ENCODE peak calls at places on chromosome 2, in four cellular contexts. C is IMR-90, Y is heart left ventricle, X is cardiac muscle cell. B is an unnamed sample.

GRCh38 chr2:4745596-4745995 is 946.6 kb upstream of the SOX11 start:
- DNase-seq in Y (no peak), X (no peak), C (no peak), B (no peak)

GRCh38 chr2:1591978-1592907 is 152.1 kb downstream of the PXDN start:
- DNase-seq in X (peak; percentile 98), C (peak; percentile 77), Y (peak; percentile 78), B (peak; percentile 93)

GRCh38 chr2:229297284-229297683 is 26.2 kb upstream of the PID1 start:
- DNase-seq in C (no peak), Y (no peak), X (peak; percentile 80), B (no peak)

GRCh38 chr2:85737481-85737880 is 16.3 kb upstream of the ATOH8 start:
- DNase-seq in Y (peak; percentile 72), X (peak; percentile 88), C (peak; percentile 87), B (peak; percentile 61)

GRCh38 chr2:6970976-6971480 is 53.8 kb downstream of the RNF144A start:
- DNase-seq in C (no peak), Y (no peak), X (no peak), B (no peak)

GRCh38 chr2:11533278-11534077 is at the start of gene GREB1:
- DNase-seq in Y (no peak), C (no peak), X (no peak), B (no peak)

GRCh38 chr2:144505245-144505801 is 14.6 kb downstream of the ZEB2 start:
- DNase-seq in X (peak; percentile 69), C (no peak), Y (no peak), B (peak; percentile 44)

GRCh38 chr2:6896930-6897759 is 19.6 kb downstream of the RSAD2 start:
- DNase-seq in X (peak; percentile 65), C (peak; percentile 10), Y (no peak), B (peak; percentile 62)

GRCh38 chr2:61887684-61888303 is 662 bp downstream of the CCT4 start:
- DNase-seq in X (peak; percentile 53), C (peak; percentile 36), Y (no peak), B (peak; percentile 38)

GRCh38 chr2:60475311-60475830 is 78.1 kb downstream of the BCL11A start:
- DNase-seq in C (no peak), X (no peak), Y (no peak), B (no peak)

GRCh38 chr2:101790856-101791255 is 93.3 kb downstream of the MAP4K4 start:
- DNase-seq in Y (no peak), X (peak; percentile 69), C (peak; percentile 74), B (peak; percentile 61)

GRCh38 chr2:181165199-181165868 is 184.9 kb downstream of the UBE2E3 start:
- DNase-seq in X (no peak), C (no peak), Y (no peak), B (no peak)

GRCh38 chr2:232731470-232731869 is 34.3 kb downstream of the GIGYF2 start:
- DNase-seq in C (peak; percentile 1), X (no peak), Y (no peak), B (no peak)

GRCh38 chr2:101087638-101088037 is 63.5 kb downstream of the TBC1D8 start:
- DNase-seq in X (no peak), C (no peak), Y (no peak), B (no peak)

GRCh38 chr2:206086683-206087350 is 843 bp upstream of the INO80D start:
- DNase-seq in X (peak; percentile 23), C (no peak), Y (no peak), B (peak; percentile 46)

GRCh38 chr2:17873021-17873420 is 5.4 kb upstream of the KCNS3 start:
- DNase-seq in X (no peak), Y (no peak), C (no peak), B (no peak)

GRCh38 chr2:241072553-241073165 is 29.4 kb downstream of the MTERF4 start:
- DNase-seq in Y (no peak), X (no peak), C (no peak), B (no peak)

GRCh38 chr2:76895469-76895868 is 626.7 kb downstream of the LRRTM4 start:
- DNase-seq in C (peak; percentile 1), X (no peak), Y (no peak), B (no peak)

GRCh38 chr2:241443486-241444223 is 64.7 kb downstream of the STK25 start:
- DNase-seq in Y (no peak), X (peak; percentile 25), C (peak; percentile 57), B (peak; percentile 85)

GRCh38 chr2:9836517-9836916 is 6.8 kb upstream of the TAF1B start:
- DNase-seq in X (no peak), Y (no peak), C (no peak), B (no peak)

GRCh38 chr2:96954490-96954846 is 31.9 kb downstream of the FAM178B start:
- DNase-seq in X (peak; percentile 36), Y (no peak), C (peak; percentile 20), B (no peak)

GRCh38 chr2:8986327-8986976 is 17.0 kb downstream of the MBOAT2 start:
- DNase-seq in Y (no peak), C (no peak), X (no peak), B (no peak)

GRCh38 chr2:236873666-236874065 is 212.0 kb upstream of the COPS8 start:
- DNase-seq in C (no peak), X (peak; percentile 15), Y (no peak), B (no peak)

GRCh38 chr2:47783491-47784330 is 766 bp downstream of the MSH6 start:
- DNase-seq in C (peak; percentile 32), X (peak; percentile 57), Y (peak; percentile 52), B (peak; percentile 53)

GRCh38 chr2:6772366-6772710 is 93.4 kb downstream of the CMPK2 start:
- DNase-seq in Y (peak; percentile 40), C (peak; percentile 7), X (no peak), B (peak; percentile 5)

GRCh38 chr2:636649-637405 is 40.4 kb downstream of the TMEM18 start:
- DNase-seq in C (peak; percentile 31), X (peak; percentile 75), Y (peak; percentile 52), B (peak; percentile 50)

GRCh38 chr2:79512442-79513401 is at the start of gene CTNNA2:
- DNase-seq in C (no peak), Y (peak; percentile 33), X (peak; percentile 20), B (peak; percentile 5)

GRCh38 chr2:164826293-164827243 is 15.1 kb downstream of the COBLL1 start:
- DNase-seq in C (peak; percentile 13), Y (peak; percentile 55), X (peak; percentile 69), B (peak; percentile 69)

GRCh38 chr2:28652217-28652616 is 99.4 kb upstream of the PPP1CB start:
- DNase-seq in X (no peak), Y (no peak), C (peak; percentile 78), B (peak; percentile 46)

GRCh38 chr2:202750778-202751427 is 116.1 kb downstream of the FAM117B start:
- DNase-seq in C (no peak), Y (no peak), X (no peak), B (no peak)

GRCh38 chr2:149902104-149902503 is 314.5 kb upstream of the MMADHC start:
- DNase-seq in C (no peak), Y (peak; percentile 31), X (peak; percentile 58), B (no peak)

GRCh38 chr2:108409768-108410167 is 32.0 kb downstream of the SULT1C4 start:
- DNase-seq in Y (no peak), C (peak; percentile 86), X (peak; percentile 14), B (peak; percentile 54)

GRCh38 chr2:189821953-189822748 is 37.9 kb downstream of the PMS1 start:
- DNase-seq in Y (no peak), C (peak; percentile 85), X (peak; percentile 77), B (peak; percentile 29)

GRCh38 chr2:23475036-23475435 is 90.1 kb downstream of the KLHL29 start:
- DNase-seq in C (no peak), X (no peak), Y (no peak), B (no peak)

GRCh38 chr2:70954886-70955285 is 19.2 kb downstream of the ATP6V1B1 start:
- DNase-seq in X (no peak), Y (peak; percentile 5), C (no peak), B (no peak)

GRCh38 chr2:104654813-104655212 is 199.1 kb upstream of the POU3F3 start:
- DNase-seq in Y (peak; percentile 69), C (no peak), X (peak; percentile 67), B (no peak)

GRCh38 chr2:174964404-174964803 is 40.8 kb downstream of the CHN1 start:
- DNase-seq in C (no peak), Y (no peak), X (no peak), B (no peak)

GRCh38 chr2:225814554-225814953 is 415.0 kb downstream of the NYAP2 start:
- DNase-seq in C (no peak), X (no peak), Y (no peak), B (no peak)
- TF ChIP-seq CTCF in C (no peak), X (no peak), Y (no peak), B (no peak)

GRCh38 chr2:230737791-230738226 is 25.2 kb downstream of the CAB39 start:
- DNase-seq in X (peak; percentile 55), C (no peak), Y (no peak), B (no peak)
- H3K4me3 ChIP-seq in X (no peak overlapping the region), C (no peak overlapping the region), Y (no peak overlapping the region), B (no peak overlapping the region)

DNA sequence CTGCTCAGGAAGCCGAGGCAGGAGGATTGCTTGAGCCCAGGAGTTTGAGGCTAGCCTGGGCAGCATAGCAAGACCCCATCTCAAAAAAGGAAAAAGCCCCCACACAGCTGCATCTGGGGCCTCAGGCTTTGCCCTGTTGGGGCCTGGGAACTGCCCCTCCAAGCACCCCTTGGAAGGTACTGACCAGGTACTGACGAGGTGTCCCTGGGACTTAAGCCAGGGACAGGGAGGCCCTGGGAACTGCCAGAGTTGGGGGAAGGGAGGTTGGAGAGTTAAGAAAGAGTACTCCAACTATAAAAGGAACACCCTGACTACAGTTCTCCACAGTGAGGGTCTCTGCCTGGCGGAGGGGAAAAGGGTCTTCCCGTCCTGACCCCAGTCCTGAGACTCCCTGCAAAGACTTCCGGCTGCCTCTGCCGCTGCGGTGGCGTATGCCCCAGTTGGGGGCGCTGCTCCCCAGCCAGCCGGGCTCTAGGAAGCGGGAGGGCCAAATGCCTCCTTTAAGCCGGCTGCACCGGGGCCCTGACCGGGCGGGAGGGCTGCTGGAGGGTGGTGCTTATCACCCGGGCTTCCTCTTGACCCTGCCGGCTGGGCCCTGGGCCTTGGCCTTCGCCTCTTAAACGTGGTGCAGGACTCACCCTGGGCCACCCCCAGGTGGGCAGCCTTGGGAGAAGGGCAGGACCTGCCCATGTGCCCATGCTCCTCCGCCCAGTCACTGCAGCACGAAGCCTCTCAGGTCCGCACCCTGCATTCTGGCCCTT is 12.8 kb downstream of the SLC30A3 start:
- DNase-seq in Y (peak; percentile 67), C (peak; percentile 31), X (peak; percentile 67), B (peak; percentile 13)
- TF ChIP-seq CTCF in Y (peak; percentile 71), C (peak; percentile 78), X (peak; percentile 85), B (peak; percentile 80)

DNA sequence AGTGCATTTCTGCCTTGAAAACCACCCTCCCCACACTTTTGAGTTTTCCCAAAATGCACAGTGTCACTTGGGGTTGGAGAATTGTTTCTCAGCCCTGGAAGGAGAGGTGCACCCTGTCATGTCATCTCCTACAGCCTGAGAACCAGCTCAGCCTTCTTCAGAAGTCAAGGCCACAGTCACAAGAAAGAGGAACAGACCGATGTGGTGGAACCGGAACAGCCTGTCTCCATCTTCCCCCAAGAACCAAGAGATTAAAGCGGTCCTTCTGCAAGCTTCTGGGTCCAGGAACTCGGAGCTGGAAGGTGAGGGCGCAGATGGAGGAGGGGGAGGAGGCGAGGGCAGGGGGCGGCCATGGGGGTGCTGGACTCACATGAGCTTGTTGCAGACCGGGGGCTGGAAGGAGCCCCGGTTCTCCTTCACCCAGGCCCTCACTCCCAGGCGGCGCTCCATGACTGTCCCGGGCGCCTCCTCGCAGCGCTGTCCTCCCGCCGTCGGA is 248 bp downstream of the HAAO start:
- DNase-seq in X (no peak), Y (no peak), C (no peak), B (no peak)
- H3K4me3 ChIP-seq in X (peak overlapping the region; percentile 20), Y (peak overlapping the region; percentile 58), C (no peak overlapping the region), B (peak overlapping the region; percentile 35)